ENCODE peak calls at places on chromosomes 3 and 15, in eight cellular contexts. Q, C, U, E, B, A, I and N are unnamed samples. For H3K4me1, the result is how much of the 10 kb centered on the place peaks cover.

GRCh38 chr15:90607361-90607760 is 77.6 kb downstream of the CRTC3 start:
- DNase-seq in Q (no peak), C (no peak), U (no peak), E (no peak), B (no peak), A (no peak), I (no peak), N (no peak)

GRCh38 chr3:49244589-49245205 is 32.3 kb downstream of the C3orf62 start:
- DNase-seq in Q (no peak), C (no peak), U (no peak), E (no peak), B (no peak), A (no peak), I (no peak), N (no peak)

GRCh38 chr15:100383302-100384107 is 41.7 kb upstream of the ADAMTS17 start:
- DNase-seq in Q (peak), C (no peak), U (no peak), E (no peak), B (peak), A (no peak), I (peak), N (peak)

GRCh38 chr3:148309390-148310035 is 388.2 kb upstream of the AGTR1 start:
- DNase-seq in Q (no peak), C (no peak), U (peak), E (no peak), B (peak), A (no peak), I (peak), N (no peak)

GRCh38 chr3:66398228-66399025 is 102.4 kb downstream of the LRIG1 start:
- DNase-seq in Q (no peak), C (no peak), U (no peak), E (peak), B (no peak), A (no peak), I (no peak), N (no peak)

GRCh38 chr3:49255686-49256085 is 21.3 kb downstream of the C3orf62 start:
- DNase-seq in Q (no peak), C (no peak), U (no peak), E (no peak), B (no peak), A (no peak), I (no peak), N (no peak)

GRCh38 chr3:145190138-145190537 is 970.8 kb downstream of the PLOD2 start:
- DNase-seq in Q (no peak), C (no peak), U (no peak), E (no peak), B (no peak), A (no peak), I (no peak), N (no peak)

GRCh38 chr3:59542276-59542675 is 492.5 kb upstream of the CFAP20DC start:
- DNase-seq in Q (no peak), C (no peak), U (no peak), E (no peak), B (no peak), A (no peak), I (peak), N (peak)

GRCh38 chr15:70196314-70197291 is 98.9 kb upstream of the TLE3 start:
- DNase-seq in Q (peak), C (no peak), U (no peak), E (no peak), B (peak), A (peak), I (no peak), N (no peak)

GRCh38 chr3:175735866-175736265 is 876.7 kb downstream of the NAALADL2 start:
- DNase-seq in Q (no peak), C (no peak), U (no peak), E (no peak), B (no peak), A (no peak), I (no peak), N (no peak)

GRCh38 chr15:27490867-27491595 is 520.0 kb downstream of the GABRG3 start:
- DNase-seq in Q (no peak), C (no peak), U (no peak), E (no peak), B (no peak), A (no peak), I (no peak), N (no peak)

GRCh38 chr3:126194713-126195305 is 14.4 kb upstream of the ALDH1L1 start:
- DNase-seq in Q (no peak), C (no peak), U (no peak), E (no peak), B (no peak), A (no peak), I (no peak), N (no peak)

GRCh38 chr15:60592386-60593339 is 113.7 kb upstream of the ICE2 start:
- DNase-seq in Q (peak), C (peak), U (peak), E (peak), B (peak), A (peak), I (peak), N (peak)

GRCh38 chr3:99172736-99173657 is 271.5 kb upstream of the DCBLD2 start:
- DNase-seq in Q (peak), C (no peak), U (peak), E (peak), B (peak), A (no peak), I (peak), N (no peak)

GRCh38 chr15:32881528-32881927 is 163.7 kb downstream of the GREM1 start:
- DNase-seq in Q (no peak), C (no peak), U (no peak), E (no peak), B (no peak), A (no peak), I (no peak), N (no peak)

GRCh38 chr15:35547775-35548364 is 1.9 kb upstream of the DPH6 start:
- DNase-seq in Q (no peak), C (no peak), U (no peak), E (no peak), B (peak), A (no peak), I (peak), N (no peak)

GRCh38 chr3:103712320-103713008 is 1277.6 kb downstream of the ZPLD1 start:
- DNase-seq in Q (no peak), C (no peak), U (peak), E (no peak), B (no peak), A (no peak), I (no peak), N (no peak)

GRCh38 chr15:35698978-35699377 is 153.0 kb upstream of the DPH6 start:
- DNase-seq in Q (no peak), C (no peak), U (no peak), E (no peak), B (no peak), A (no peak), I (no peak), N (no peak)

GRCh38 chr3:38038447-38038911 is 529 bp upstream of the DLEC1 start:
- DNase-seq in Q (no peak), C (no peak), U (no peak), E (no peak), B (no peak), A (no peak), I (no peak), N (no peak)

GRCh38 chr15:35723852-35724251 is 177.9 kb upstream of the DPH6 start:
- DNase-seq in Q (no peak), C (no peak), U (no peak), E (no peak), B (no peak), A (no peak), I (no peak), N (no peak)

GRCh38 chr15:63203451-63204090 is 14.2 kb downstream of the RAB8B start:
- DNase-seq in Q (no peak), C (no peak), U (no peak), E (no peak), B (no peak), A (peak), I (peak), N (peak)

GRCh38 chr3:141271279-141272033 is 39.8 kb downstream of the PXYLP1 start:
- DNase-seq in Q (peak), C (no peak), U (no peak), E (no peak), B (no peak), A (no peak), I (no peak), N (no peak)

GRCh38 chr3:4889896-4890295 is 89.3 kb upstream of the BHLHE40 start:
- DNase-seq in Q (no peak), C (no peak), U (no peak), E (no peak), B (no peak), A (no peak), I (no peak), N (no peak)

GRCh38 chr3:75332784-75333183 is 331.3 kb upstream of the FRG2C start:
- DNase-seq in Q (no peak), C (no peak), U (no peak), E (no peak), B (no peak), A (no peak), I (no peak), N (no peak)

GRCh38 chr3:187999821-188000220 is 154.1 kb upstream of the LPP start:
- DNase-seq in Q (no peak), C (no peak), U (no peak), E (no peak), B (no peak), A (peak), I (peak), N (no peak)

GRCh38 chr3:196662033-196662432 is 22.5 kb downstream of the NRROS start:
- DNase-seq in Q (no peak), C (no peak), U (no peak), E (no peak), B (no peak), A (no peak), I (no peak), N (no peak)

GRCh38 chr3:170977911-170978310 is 48.6 kb downstream of the SLC2A2 start:
- DNase-seq in Q (no peak), C (no peak), U (no peak), E (no peak), B (no peak), A (no peak), I (no peak), N (no peak)

GRCh38 chr15:65646486-65646885 is 24.7 kb downstream of the SLC24A1 start:
- DNase-seq in Q (no peak), C (no peak), U (no peak), E (no peak), B (no peak), A (no peak), I (no peak), N (no peak)

GRCh38 chr3:48222616-48223513 is at the start of gene CAMP:
- DNase-seq in Q (peak), C (peak), U (no peak), E (peak), B (no peak), A (peak), I (no peak), N (no peak)

GRCh38 chr3:157530637-157531300 is 27.6 kb upstream of the VEPH1 start:
- DNase-seq in Q (no peak), C (no peak), U (peak), E (no peak), B (no peak), A (no peak), I (no peak), N (no peak)

GRCh38 chr15:50227076-50227475 is 38.5 kb downstream of the HDC start:
- DNase-seq in Q (no peak), C (no peak), U (no peak), E (no peak), B (peak), A (no peak), I (no peak), N (no peak)

GRCh38 chr15:38758001-38758400 is 193.4 kb upstream of the RASGRP1 start:
- DNase-seq in Q (no peak), C (no peak), U (peak), E (no peak), B (no peak), A (no peak), I (no peak), N (no peak)

GRCh38 chr15:72936691-72937679 is 115.3 kb upstream of the NEO1 start:
- DNase-seq in Q (no peak), C (no peak), U (no peak), E (no peak), B (no peak), A (no peak), I (no peak), N (no peak)

GRCh38 chr3:139129892-139130291 is 85.2 kb upstream of the PRR23C start:
- DNase-seq in Q (no peak), C (no peak), U (no peak), E (no peak), B (no peak), A (no peak), I (no peak), N (no peak)

GRCh38 chr3:168096210-168096795 is 579 bp upstream of the GOLIM4 start:
- DNase-seq in Q (no peak), C (peak), U (peak), E (peak), B (no peak), A (peak), I (no peak), N (no peak)

GRCh38 chr3:55407426-55407820 is 79.7 kb downstream of the WNT5A start:
- DNase-seq in Q (no peak), C (no peak), U (no peak), E (no peak), B (no peak), A (no peak), I (no peak), N (no peak)
- H3K27ac ChIP-seq in Q (no peak), C (no peak), U (no peak), E (no peak), B (no peak), A (no peak), I (no peak), N (no peak)

DNA sequence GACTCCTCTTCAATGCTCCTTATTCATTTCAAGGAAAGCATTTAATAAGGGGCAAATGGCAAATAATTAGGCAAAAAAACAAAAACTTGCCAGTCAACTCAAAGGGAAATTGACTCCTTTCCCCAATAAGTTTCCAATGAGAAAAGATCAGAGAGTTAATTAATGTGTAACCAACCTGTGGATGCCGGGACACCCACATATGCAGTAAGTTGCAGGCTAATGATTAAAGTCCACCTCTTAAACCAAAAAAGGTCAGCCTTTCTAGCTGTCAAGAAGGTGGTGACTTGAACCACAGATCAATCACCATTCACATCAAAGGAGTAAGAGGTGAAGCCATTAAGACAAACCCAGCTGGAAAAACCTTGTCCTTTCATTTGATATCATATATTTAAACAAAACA is 23.0 kb upstream of the PRICKLE2 start:
- DNase-seq in Q (no peak), C (no peak), U (no peak), E (no peak), B (no peak), A (no peak), I (no peak), N (no peak)
- H3K4me1 ChIP-seq in Q (under half), C (under half), U (under half), E (under half), B (under half), A (under half), I (under half), N (under half)

DNA sequence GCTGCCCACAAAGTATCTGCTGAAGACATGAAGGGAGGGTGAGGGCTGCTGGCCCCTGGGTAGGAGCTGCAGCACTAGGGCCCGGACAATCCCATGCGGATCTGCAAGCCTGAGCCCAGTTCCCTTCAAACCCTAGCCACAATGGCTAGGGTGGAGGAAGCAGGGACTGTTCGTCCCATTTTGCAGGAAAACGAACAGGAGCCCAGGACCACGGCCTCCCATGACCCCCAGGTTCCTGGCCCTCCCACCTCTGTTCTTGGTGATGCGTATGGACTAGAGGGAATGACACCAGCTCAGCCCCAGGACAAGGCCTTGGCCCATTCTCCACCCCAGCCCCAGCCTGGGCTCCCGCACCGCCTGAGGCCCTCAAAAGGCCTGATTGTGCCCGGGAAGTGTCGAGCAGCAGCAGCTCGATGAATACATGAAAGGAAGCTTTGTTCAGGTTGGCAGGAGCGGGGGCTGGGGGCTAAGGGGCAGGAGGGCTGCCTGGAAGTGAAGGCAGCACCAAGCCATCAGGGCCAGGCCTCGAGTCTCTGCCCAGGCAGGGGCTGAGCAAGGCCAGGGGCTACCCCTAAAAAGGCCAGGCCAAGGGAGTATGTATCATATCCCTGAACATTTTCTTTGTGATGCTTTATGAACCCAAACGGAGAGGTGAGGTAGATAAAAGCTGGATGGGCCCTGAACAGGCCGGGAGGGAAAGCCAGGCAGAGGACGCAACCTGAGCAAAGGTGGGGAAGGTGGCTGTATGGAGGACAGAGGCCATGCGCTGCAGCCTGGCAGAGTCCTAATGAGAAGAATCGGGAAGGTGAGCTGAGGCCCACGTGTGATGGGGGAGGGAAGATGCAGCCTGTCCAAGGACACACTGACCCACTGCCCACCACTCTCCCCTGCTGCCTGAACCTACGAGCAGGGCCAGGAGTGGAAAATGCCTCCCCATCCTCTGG is 12.2 kb downstream of the SEMA7A start:
- DNase-seq in Q (no peak), C (no peak), U (no peak), E (no peak), B (no peak), A (no peak), I (no peak), N (no peak)
- H3K4me3 ChIP-seq in Q (no peak), C (no peak), U (no peak), E (no peak), B (no peak), A (no peak), I (no peak), N (no peak)

DNA sequence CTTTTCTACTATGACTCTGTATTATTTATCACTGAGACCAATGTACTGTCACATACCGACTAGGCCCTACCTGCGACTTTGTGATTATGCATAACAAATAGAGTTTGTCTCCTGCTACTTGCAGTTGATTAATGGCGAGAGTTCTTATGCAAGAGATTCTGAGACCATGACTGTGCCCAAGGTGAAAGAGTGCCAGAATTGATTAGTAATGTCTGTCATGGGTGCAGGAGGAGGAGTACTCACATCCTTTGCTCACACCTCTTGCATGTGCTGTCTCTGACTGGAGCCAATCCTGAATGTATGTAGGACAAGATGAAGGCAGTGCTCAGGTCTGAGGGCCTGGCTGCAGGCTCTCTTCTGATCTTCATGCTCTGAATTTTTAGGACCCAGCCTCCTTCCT is 260.7 kb downstream of the THSD4 start:
- DNase-seq in Q (no peak), C (no peak), U (no peak), E (no peak), B (no peak), A (no peak), I (no peak), N (no peak)
- H3K27ac ChIP-seq in Q (no peak), C (no peak), U (no peak), E (no peak), B (no peak), A (no peak), I (no peak), N (no peak)

DNA sequence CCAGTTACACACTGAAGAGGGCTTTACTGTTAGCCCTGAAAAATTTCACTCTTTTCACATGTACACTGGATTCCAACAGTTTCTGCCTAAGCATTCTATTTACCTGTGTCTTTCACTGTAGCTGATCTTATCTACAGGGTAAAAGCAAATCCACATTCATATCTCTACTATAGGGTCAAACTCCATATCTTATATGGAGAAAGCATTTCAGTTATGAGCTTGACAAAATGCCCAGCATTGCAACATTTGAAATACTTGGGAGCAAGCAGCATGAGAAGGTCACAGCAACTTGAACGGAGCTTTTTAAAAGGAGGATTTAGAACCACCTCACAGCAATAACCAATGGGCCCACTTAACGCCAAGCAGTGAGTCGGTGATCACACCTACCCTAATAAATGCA is 328.9 kb downstream of the FOXP1 start:
- DNase-seq in Q (no peak), C (no peak), U (no peak), E (no peak), B (no peak), A (no peak), I (no peak), N (no peak)
- H3K4me1 ChIP-seq in Q (under half), C (under half), U (under half), E (under half), B (under half), A (under half), I (under half), N (under half)

GRCh38 chr15:48190932-48191573 is 412 bp upstream of the CTXN2 start:
- DNase-seq in Q (peak), C (peak), U (peak), E (peak), B (peak), A (no peak), I (peak), N (no peak)

GRCh38 chr15:48186271-48186670 is 5.2 kb upstream of the CTXN2 start:
- DNase-seq in Q (no peak), C (no peak), U (no peak), E (no peak), B (no peak), A (no peak), I (no peak), N (no peak)

DNA sequence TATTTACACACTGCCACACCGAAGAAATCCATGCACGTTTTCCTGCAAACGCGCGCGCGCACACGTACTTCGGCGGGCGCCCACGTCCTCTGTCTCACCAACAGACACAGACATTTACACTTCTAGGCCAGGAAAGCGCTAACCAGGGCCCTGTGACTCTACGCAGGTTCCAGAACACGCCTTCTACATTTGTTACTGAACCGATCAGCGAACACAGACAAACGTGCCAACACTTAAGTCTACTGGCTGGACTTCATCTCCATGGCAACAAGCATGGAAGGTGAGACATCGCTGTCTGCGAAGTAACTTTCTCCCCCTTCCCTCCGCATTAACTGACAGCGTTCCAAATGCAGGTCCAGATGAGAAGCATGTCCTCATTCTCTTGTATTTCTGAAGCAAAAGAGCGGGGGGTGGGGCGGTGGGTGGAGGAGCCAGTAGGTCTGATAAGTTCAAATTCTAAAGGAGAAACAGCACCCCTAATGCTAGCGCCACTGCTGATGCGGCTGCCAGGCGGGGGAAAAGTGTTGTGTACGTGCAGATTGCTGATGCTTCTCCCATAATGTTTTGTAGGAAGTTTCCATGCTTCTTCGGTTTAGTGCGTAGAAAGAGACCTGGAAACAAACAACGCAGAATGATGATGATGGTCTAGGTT is at the start of gene CTXN2:
- DNase-seq in Q (no peak), C (no peak), U (no peak), E (no peak), B (peak), A (no peak), I (no peak), N (no peak)
- H3K4me3 ChIP-seq in Q (no peak), C (no peak), U (no peak), E (peak), B (peak), A (no peak), I (no peak), N (no peak)